ENCODE peak calls at places on chromosome 22, in eight cellular contexts. One of them, this sample, is unnamed.

GRCh38 chr22:36461665-36462474 is 19.6 kb downstream of the TXN2 start:
- DNase-seq in adrenal gland: no peak
- DNase-seq in stomach: no peak
- DNase-seq in H9: peak; percentile 81
- DNase-seq in HCT116: no peak
- DNase-seq in testis: peak; percentile 38
- DNase-seq in IMR-90: peak; percentile 94
- DNase-seq in sigmoid colon: peak; percentile 72
- DNase-seq in this sample: no peak

GRCh38 chr22:30301995-30302809 is 12.9 kb upstream of the CASTOR1 start:
- DNase-seq in HCT116: no peak
- DNase-seq in sigmoid colon: peak; percentile 81
- DNase-seq in adrenal gland: peak; percentile 64
- DNase-seq in IMR-90: peak; percentile 59
- DNase-seq in H9: no peak
- DNase-seq in stomach: peak; percentile 44
- DNase-seq in testis: no peak
- DNase-seq in this sample: no peak

GRCh38 chr22:30611197-30611596 is 4.2 kb downstream of the TCN2 start:
- DNase-seq in IMR-90: peak; percentile 26
- DNase-seq in HCT116: no peak
- DNase-seq in adrenal gland: no peak
- DNase-seq in stomach: no peak
- DNase-seq in H9: no peak
- DNase-seq in sigmoid colon: no peak
- DNase-seq in testis: no peak
- DNase-seq in this sample: no peak

GRCh38 chr22:36510966-36511881 is 4.4 kb upstream of the FOXRED2 start:
- DNase-seq in testis: peak; percentile 60
- DNase-seq in H9: peak; percentile 71
- DNase-seq in HCT116: no peak
- DNase-seq in adrenal gland: peak; percentile 37
- DNase-seq in stomach: no peak
- DNase-seq in IMR-90: peak; percentile 51
- DNase-seq in sigmoid colon: no peak
- DNase-seq in this sample: no peak

GRCh38 chr22:26273011-26273675 is 103.9 kb downstream of the SEZ6L start:
- DNase-seq in HCT116: no peak
- DNase-seq in H9: no peak
- DNase-seq in IMR-90: no peak
- DNase-seq in adrenal gland: no peak
- DNase-seq in testis: no peak
- DNase-seq in stomach: no peak
- DNase-seq in sigmoid colon: no peak
- DNase-seq in this sample: no peak

GRCh38 chr22:49767355-49768062 is 60.2 kb downstream of the BRD1 start:
- DNase-seq in IMR-90: peak; percentile 57
- DNase-seq in H9: peak; percentile 72
- DNase-seq in stomach: no peak
- DNase-seq in HCT116: peak; percentile 42
- DNase-seq in testis: peak; percentile 33
- DNase-seq in adrenal gland: peak; percentile 23
- DNase-seq in sigmoid colon: peak; percentile 61
- DNase-seq in this sample: no peak

GRCh38 chr22:38866399-38867123 is 5.5 kb downstream of the CBX6 start:
- DNase-seq in stomach: no peak
- DNase-seq in adrenal gland: peak; percentile 39
- DNase-seq in testis: peak; percentile 69
- DNase-seq in sigmoid colon: peak; percentile 64
- DNase-seq in HCT116: no peak
- DNase-seq in IMR-90: no peak
- DNase-seq in H9: peak; percentile 93
- DNase-seq in this sample: no peak

GRCh38 chr22:35010543-35010942 is 55.4 kb upstream of the ISX start:
- DNase-seq in testis: peak; percentile 24
- DNase-seq in sigmoid colon: no peak
- DNase-seq in H9: no peak
- DNase-seq in IMR-90: no peak
- DNase-seq in HCT116: no peak
- DNase-seq in stomach: no peak
- DNase-seq in adrenal gland: no peak
- DNase-seq in this sample: no peak

GRCh38 chr22:17366830-17367229 is 2.4 kb upstream of the CECR2 start:
- DNase-seq in stomach: no peak
- DNase-seq in sigmoid colon: peak; percentile 73
- DNase-seq in IMR-90: no peak
- DNase-seq in H9: peak; percentile 85
- DNase-seq in adrenal gland: no peak
- DNase-seq in HCT116: peak; percentile 18
- DNase-seq in testis: peak; percentile 42
- DNase-seq in this sample: no peak

GRCh38 chr22:30336752-30337460 is 10.2 kb upstream of the TBC1D10A start:
- DNase-seq in adrenal gland: no peak
- DNase-seq in HCT116: no peak
- DNase-seq in stomach: no peak
- DNase-seq in H9: no peak
- DNase-seq in sigmoid colon: no peak
- DNase-seq in testis: no peak
- DNase-seq in IMR-90: no peak
- DNase-seq in this sample: no peak

GRCh38 chr22:39518124-39518786 is 2.1 kb upstream of the ATF4 start:
- DNase-seq in H9: no peak
- DNase-seq in IMR-90: peak; percentile 30
- DNase-seq in HCT116: no peak
- DNase-seq in testis: no peak
- DNase-seq in sigmoid colon: no peak
- DNase-seq in adrenal gland: peak; percentile 11
- DNase-seq in stomach: no peak
- DNase-seq in this sample: no peak

GRCh38 chr22:36912694-36913430 is 566 bp upstream of the CSF2RB start:
- DNase-seq in stomach: no peak
- DNase-seq in HCT116: no peak
- DNase-seq in sigmoid colon: peak; percentile 59
- DNase-seq in IMR-90: no peak
- DNase-seq in testis: no peak
- DNase-seq in adrenal gland: no peak
- DNase-seq in H9: no peak
- DNase-seq in this sample: no peak

GRCh38 chr22:46985507-46985882 is 223.0 kb downstream of the TBC1D22A start:
- DNase-seq in adrenal gland: no peak
- DNase-seq in testis: no peak
- DNase-seq in HCT116: no peak
- DNase-seq in sigmoid colon: no peak
- DNase-seq in H9: no peak
- DNase-seq in IMR-90: no peak
- DNase-seq in stomach: no peak
- DNase-seq in this sample: no peak
- H3K27ac ChIP-seq in adrenal gland: no peak overlapping the region
- H3K27ac ChIP-seq in testis: no peak overlapping the region
- H3K27ac ChIP-seq in HCT116: peak overlapping the region; percentile 55
- H3K27ac ChIP-seq in sigmoid colon: no peak overlapping the region
- H3K27ac ChIP-seq in H9: no peak overlapping the region
- H3K27ac ChIP-seq in IMR-90: no peak overlapping the region
- H3K27ac ChIP-seq in stomach: no peak overlapping the region
- H3K27ac ChIP-seq in this sample: no peak overlapping the region

DNA sequence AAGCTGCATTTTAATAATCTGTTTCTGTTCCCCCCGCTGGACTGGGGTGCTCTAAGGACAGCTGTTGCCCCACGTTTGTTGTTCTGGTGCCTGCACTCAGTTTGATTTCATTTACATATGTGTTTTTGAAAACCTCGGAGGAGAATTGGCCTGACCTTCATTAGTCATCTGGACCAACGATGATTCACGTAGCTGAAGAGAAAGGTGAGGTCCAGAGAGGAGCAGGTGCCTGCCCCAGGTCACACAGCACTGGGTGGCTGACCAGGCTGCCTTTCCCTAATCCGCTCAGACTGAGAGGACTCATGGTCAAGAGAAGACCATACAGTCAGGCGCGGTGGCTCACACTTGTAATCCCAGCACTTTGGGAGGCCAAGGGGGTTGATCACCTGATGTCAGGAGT is 3.8 kb downstream of the CSDC2 start:
- DNase-seq in adrenal gland: peak; percentile 69
- DNase-seq in stomach: no peak
- DNase-seq in H9: no peak
- DNase-seq in sigmoid colon: no peak
- DNase-seq in IMR-90: peak; percentile 46
- DNase-seq in testis: no peak
- DNase-seq in HCT116: no peak
- DNase-seq in this sample: no peak
- TF ChIP-seq CTCF in adrenal gland: no peak
- TF ChIP-seq CTCF in stomach: no peak
- TF ChIP-seq CTCF in H9: no peak
- TF ChIP-seq CTCF in sigmoid colon: no peak
- TF ChIP-seq CTCF in IMR-90: no peak
- TF ChIP-seq CTCF in testis: no peak
- TF ChIP-seq CTCF in HCT116: no peak
- TF ChIP-seq CTCF in this sample: no peak

DNA sequence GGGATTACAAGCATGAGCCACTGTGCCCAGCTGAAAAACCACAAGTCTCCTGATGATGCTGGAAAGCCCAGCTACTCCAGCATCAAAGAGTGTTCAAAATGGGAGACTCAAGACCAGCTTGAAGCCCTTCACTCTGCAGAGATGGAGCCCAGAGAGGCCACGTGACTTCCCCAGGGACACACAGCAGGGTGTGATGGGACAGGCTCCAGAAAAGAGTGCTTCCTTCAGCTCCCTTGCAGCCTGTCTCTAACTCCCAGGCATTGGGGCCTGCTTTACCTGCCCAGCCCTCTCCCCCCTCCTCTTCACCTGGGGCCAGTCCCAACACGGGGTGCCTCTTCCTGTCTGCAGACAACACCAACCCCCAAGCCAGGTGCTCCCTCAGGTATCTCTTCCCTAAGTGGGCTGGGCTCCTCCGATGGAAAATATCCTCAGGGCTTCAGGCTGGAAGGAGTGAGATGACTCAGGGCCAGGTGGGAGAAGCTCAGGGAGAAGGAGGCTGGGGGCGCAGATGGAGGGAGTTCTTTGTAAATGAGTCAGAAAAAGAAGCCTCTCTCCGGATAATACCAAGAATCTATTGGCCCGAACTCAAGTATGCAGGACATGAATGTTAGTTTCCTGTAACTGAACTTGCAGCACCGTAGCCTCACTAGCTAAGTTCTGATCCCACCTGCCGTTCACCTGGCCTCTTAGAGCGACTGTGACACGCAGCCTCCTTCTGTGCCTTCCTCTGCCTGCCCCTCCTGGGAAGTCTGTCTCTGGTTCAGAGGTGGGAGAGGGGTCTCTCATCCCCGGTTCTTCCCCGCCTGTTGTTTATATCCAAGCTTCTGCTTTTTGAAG is 326.6 kb downstream of the MN1 start:
- DNase-seq in IMR-90: peak; percentile 94
- DNase-seq in stomach: no peak
- DNase-seq in HCT116: peak; percentile 66
- DNase-seq in H9: peak; percentile 95
- DNase-seq in sigmoid colon: peak; percentile 79
- DNase-seq in testis: no peak
- DNase-seq in adrenal gland: peak; percentile 24
- DNase-seq in this sample: no peak
- H3K27ac ChIP-seq in IMR-90: peak overlapping the region; percentile 9
- H3K27ac ChIP-seq in stomach: no peak overlapping the region
- H3K27ac ChIP-seq in HCT116: peak overlapping the region; percentile 62
- H3K27ac ChIP-seq in H9: peak overlapping the region; percentile 41
- H3K27ac ChIP-seq in sigmoid colon: no peak overlapping the region
- H3K27ac ChIP-seq in testis: no peak overlapping the region
- H3K27ac ChIP-seq in adrenal gland: no peak overlapping the region
- H3K27ac ChIP-seq in this sample: no peak overlapping the region

GRCh38 chr22:46626911-46627805 is 7.0 kb downstream of the GRAMD4 start:
- DNase-seq in HCT116: no peak
- DNase-seq in sigmoid colon: no peak
- DNase-seq in H9: peak; percentile 94
- DNase-seq in testis: no peak
- DNase-seq in IMR-90: no peak
- DNase-seq in stomach: no peak
- DNase-seq in adrenal gland: no peak
- DNase-seq in this sample: no peak

GRCh38 chr22:46626356-46626755 is 6.2 kb downstream of the GRAMD4 start:
- DNase-seq in HCT116: no peak
- DNase-seq in H9: no peak
- DNase-seq in IMR-90: no peak
- DNase-seq in testis: no peak
- DNase-seq in stomach: no peak
- DNase-seq in adrenal gland: no peak
- DNase-seq in sigmoid colon: no peak
- DNase-seq in this sample: no peak

GRCh38 chr22:46625843-46626349 is 5.7 kb downstream of the GRAMD4 start:
- DNase-seq in IMR-90: no peak
- DNase-seq in testis: no peak
- DNase-seq in sigmoid colon: no peak
- DNase-seq in adrenal gland: no peak
- DNase-seq in stomach: no peak
- DNase-seq in HCT116: no peak
- DNase-seq in H9: no peak
- DNase-seq in this sample: no peak

GRCh38 chr22:46627806-46628482 is 7.8 kb downstream of the GRAMD4 start:
- DNase-seq in stomach: no peak
- DNase-seq in HCT116: no peak
- DNase-seq in H9: no peak
- DNase-seq in sigmoid colon: no peak
- DNase-seq in IMR-90: no peak
- DNase-seq in adrenal gland: no peak
- DNase-seq in testis: no peak
- DNase-seq in this sample: no peak

DNA sequence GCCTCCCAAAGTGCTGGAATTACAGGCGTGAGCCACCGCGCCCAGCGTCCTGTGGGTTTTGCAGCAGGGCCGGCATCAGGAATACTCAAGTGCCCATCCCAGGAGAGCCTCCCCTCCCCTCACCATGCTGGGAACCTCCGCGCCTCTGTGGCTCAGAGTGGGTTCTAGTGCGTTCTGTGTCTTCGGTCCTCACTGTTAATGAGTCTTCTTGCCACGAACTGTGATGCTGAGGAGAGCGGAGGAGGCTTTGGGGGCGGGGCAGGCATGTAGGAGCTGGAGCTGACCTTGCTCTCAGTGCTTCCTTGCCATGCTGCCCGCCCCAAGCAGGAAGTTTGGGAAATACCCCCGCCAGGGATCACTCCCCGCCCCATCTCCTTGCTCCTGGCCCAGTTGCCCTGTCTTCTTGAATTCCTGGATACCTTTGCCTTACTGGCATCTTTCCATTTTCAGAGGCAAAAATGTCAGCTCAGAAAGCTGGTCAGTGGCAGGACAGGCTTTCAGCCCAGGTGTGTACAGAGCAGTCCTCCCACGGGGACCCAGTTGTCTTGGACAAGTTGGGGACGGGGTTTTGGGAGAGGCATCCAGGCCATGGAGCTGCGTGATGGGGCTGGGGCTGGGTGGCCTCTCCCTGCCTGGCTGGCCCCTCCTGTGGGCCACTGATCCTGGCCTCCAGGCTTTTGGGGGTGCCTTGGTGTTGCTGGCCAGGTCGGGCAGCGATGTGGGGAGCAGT is 5.1 kb downstream of the GRAMD4 start:
- DNase-seq in HCT116: no peak
- DNase-seq in adrenal gland: no peak
- DNase-seq in H9: no peak
- DNase-seq in testis: no peak
- DNase-seq in IMR-90: no peak
- DNase-seq in stomach: no peak
- DNase-seq in sigmoid colon: peak; percentile 59
- DNase-seq in this sample: no peak
- TF ChIP-seq CTCF in HCT116: no peak
- TF ChIP-seq CTCF in adrenal gland: no peak
- TF ChIP-seq CTCF in H9: no peak
- TF ChIP-seq CTCF in testis: no peak
- TF ChIP-seq CTCF in IMR-90: no peak
- TF ChIP-seq CTCF in stomach: no peak
- TF ChIP-seq CTCF in sigmoid colon: no peak
- TF ChIP-seq CTCF in this sample: no peak